ENCODE peak calls at places on chromosomes 7 and 10, in seven cellular contexts. G is naive thymus-derived CD4-positive, alpha-beta T cell; W is neuronal stem cell; P is coronary artery; B is AG10803; R is Panc1; X is SJSA1. U is an unnamed sample.

GRCh38 chr7:112080441-112080840 is 125.8 kb downstream of the DOCK4 start:
- DNase-seq in G (no peak), W (no peak), P (no peak), B (peak), R (peak), X (no peak), U (peak)

GRCh38 chr7:136079478-136079892 is 102.3 kb upstream of the MTPN start:
- DNase-seq in G (no peak), W (no peak), P (no peak), B (no peak), R (no peak), X (no peak), U (no peak)

GRCh38 chr7:100655908-100656674 is at the start of gene ACTL6B:
- DNase-seq in G (peak), W (peak), P (no peak), B (no peak), R (no peak), X (peak), U (no peak)

GRCh38 chr10:3622427-3622826 is 162.6 kb downstream of the KLF6 start:
- DNase-seq in G (no peak), W (no peak), P (no peak), B (no peak), R (no peak), X (no peak), U (no peak)

GRCh38 chr10:78224602-78225001 is 190.9 kb downstream of the RPS24 start:
- DNase-seq in G (no peak), W (no peak), P (no peak), B (peak), R (no peak), X (no peak), U (no peak)

GRCh38 chr10:119896937-119897336 is 4.4 kb downstream of the SEC23IP start:
- DNase-seq in G (no peak), W (no peak), P (no peak), B (no peak), R (no peak), X (no peak), U (no peak)

GRCh38 chr7:45579386-45579785 is 5.2 kb downstream of the ADCY1 start:
- DNase-seq in G (no peak), W (no peak), P (no peak), B (no peak), R (no peak), X (no peak), U (no peak)

GRCh38 chr7:159065852-159066480 is 78.7 kb downstream of the VIPR2 start:
- DNase-seq in G (no peak), W (no peak), P (no peak), B (no peak), R (no peak), X (no peak), U (no peak)

GRCh38 chr7:106313966-106314365 is 29.2 kb upstream of the NAMPT start:
- DNase-seq in G (no peak), W (no peak), P (no peak), B (no peak), R (no peak), X (no peak), U (no peak)

GRCh38 chr7:2979951-2980350 is 63.7 kb downstream of the CARD11 start:
- DNase-seq in G (no peak), W (no peak), P (no peak), B (no peak), R (no peak), X (no peak), U (no peak)

GRCh38 chr10:122019414-122019975 is 30.5 kb downstream of the TACC2 start:
- DNase-seq in G (no peak), W (peak), P (no peak), B (no peak), R (no peak), X (no peak), U (no peak)

GRCh38 chr10:627032-627992 is 62.2 kb downstream of the DIP2C start:
- DNase-seq in G (no peak), W (no peak), P (no peak), B (no peak), R (no peak), X (no peak), U (no peak)

GRCh38 chr7:90677742-90678439 is 81.8 kb downstream of the CDK14 start:
- DNase-seq in G (no peak), W (no peak), P (no peak), B (no peak), R (no peak), X (no peak), U (no peak)
- H3K4me3 ChIP-seq in G (no peak), W (peak), P (no peak), B (no peak), R (no peak), X (no peak), U (no peak)

DNA sequence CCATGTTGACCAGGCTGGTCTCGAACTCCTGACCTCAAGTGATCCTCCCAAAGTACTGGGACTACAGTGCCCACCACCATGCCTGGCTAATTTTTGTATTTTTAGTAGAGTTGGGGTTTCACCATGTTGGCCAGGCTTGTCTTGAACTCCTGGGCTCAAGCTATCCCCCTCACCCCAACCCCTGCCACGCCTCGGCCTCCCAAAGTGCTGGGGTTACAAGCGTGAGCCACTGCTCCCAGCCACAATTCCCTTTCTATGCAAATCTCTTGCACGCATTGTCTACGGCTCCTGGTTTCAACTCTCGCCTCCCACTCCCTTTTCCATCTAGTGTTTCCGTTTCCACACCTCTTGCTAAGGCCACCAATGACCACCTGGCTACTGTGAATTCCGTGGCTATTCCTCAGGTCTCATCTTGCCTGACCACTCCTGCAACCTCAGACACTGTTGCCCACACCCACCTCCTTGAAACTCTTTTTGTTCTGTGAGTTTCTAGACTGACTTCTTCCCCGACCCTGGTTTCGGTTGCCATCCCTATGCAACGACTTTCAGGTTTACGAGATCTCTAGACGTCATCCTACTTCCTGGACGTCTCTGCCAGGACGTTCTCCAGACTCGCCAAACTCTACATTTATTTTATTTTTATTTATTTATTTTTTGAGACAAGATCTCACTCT is 3.4 kb downstream of the CLDN3 start:
- DNase-seq in G (no peak), W (no peak), P (no peak), B (no peak), R (no peak), X (no peak), U (no peak)
- H3K4me3 ChIP-seq in G (no peak), W (no peak), P (no peak), B (no peak), R (no peak), X (no peak), U (no peak)

GRCh38 chr7:6725003-6725402 is 18.3 kb upstream of the ZNF12 start:
- DNase-seq in G (no peak), W (no peak), P (no peak), B (no peak), R (no peak), X (peak), U (peak)
- H3K4me3 ChIP-seq in G (no peak), W (no peak), P (no peak), B (no peak), R (no peak), X (no peak), U (no peak)

DNA sequence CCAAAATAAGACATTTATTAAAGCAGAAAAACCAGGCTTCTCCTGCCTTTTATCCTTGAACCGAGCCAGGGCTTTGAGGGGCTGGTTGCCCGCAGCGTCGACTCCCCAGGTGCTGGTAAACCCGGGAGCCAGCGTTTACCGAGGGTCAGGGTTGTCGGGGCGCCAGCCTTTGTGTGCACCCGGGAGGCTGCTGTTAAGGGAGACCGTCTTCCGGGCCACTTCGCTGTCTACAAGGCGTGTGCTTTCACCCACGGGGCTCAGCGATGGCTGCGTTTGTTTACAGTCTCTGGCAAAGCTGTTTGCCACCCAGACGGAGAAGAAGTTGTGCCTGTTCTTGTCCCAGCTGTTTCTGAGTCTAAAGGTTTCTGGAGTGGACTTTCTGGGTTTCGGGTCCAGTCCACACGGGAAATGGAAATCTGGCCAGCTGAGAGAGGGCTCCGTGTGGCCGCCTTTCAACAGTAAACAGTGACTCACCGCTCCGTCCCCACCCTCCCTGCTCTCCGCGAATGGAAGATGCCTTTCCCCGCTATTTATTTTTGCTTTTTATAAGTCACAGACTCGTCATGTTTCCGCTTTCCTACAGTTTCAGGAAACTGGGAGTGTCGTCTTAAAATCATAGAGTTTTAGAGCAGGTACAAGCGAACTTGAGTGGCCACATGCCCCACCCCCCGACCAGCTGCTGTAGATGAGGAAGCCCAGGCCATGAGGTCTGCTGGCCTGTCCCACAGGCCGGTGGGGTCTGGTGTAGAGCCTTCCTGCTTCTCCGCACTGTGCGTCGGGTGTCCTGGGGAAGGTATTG is 2.2 kb downstream of the MAFK start:
- DNase-seq in G (peak), W (no peak), P (peak), B (peak), R (peak), X (peak), U (peak)
- H3K4me3 ChIP-seq in G (peak), W (peak), P (peak), B (peak), R (peak), X (peak), U (peak)

DNA sequence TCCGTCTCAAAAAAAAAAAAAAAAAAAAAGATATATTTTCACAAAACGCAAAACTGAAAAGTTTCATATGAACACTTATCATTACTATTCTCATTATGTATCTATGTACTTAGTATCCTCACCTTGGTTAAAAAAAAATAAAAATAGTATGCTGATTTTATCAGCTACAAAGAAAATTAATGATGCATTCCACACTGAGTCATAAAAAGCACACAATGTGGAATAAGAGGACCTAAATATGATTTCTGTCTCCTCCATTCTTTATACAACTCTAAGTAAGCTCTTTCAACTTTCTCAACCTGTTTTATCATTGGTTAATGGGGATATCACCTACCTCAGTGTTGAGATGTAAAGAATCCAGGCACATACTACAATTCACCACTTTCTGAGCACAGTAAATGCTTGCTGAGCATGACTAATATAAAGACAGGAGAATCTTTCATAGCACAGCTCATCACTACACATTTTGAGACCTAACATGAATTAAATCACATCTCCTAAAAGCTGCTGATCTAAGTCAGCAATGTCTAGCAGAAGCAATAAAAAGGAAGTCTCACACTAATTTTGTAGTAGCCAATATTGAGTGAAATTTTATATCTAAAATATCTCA is 2.7 kb downstream of the SNX13 start:
- DNase-seq in G (no peak), W (no peak), P (no peak), B (no peak), R (no peak), X (no peak), U (no peak)
- H3K4me3 ChIP-seq in G (no peak), W (no peak), P (peak), B (peak), R (peak), X (no peak), U (peak)

GRCh38 chr7:78765985-78766729 is 687.3 kb downstream of the MAGI2 start:
- DNase-seq in G (no peak), W (no peak), P (no peak), B (peak), R (no peak), X (no peak), U (no peak)

GRCh38 chr7:78770422-78771410 is 682.8 kb downstream of the MAGI2 start:
- DNase-seq in G (no peak), W (no peak), P (no peak), B (peak), R (no peak), X (no peak), U (no peak)

GRCh38 chr7:78769551-78770101 is 683.8 kb downstream of the MAGI2 start:
- DNase-seq in G (no peak), W (peak), P (no peak), B (no peak), R (no peak), X (no peak), U (peak)

GRCh38 chr7:78764571-78764970 is 688.9 kb downstream of the MAGI2 start:
- DNase-seq in G (no peak), W (no peak), P (no peak), B (no peak), R (no peak), X (no peak), U (no peak)

DNA sequence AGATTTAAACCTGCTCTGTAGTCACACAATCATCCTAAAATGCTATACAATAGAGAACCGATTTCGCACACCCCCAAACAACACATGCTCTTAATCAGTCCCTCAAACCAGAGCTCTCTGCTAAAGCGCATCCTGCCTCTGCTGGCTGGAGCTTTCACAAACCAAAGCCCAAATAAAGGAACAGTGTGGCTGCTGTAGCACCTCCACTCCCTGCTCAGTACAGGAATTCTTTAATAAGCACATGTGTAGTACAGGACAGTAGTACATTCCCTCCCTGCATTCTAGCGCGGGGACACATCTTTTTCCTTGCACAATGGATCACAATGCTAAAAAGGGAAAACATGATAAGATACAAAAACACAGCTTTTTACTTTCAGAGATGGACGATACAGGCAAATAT is 684.6 kb downstream of the MAGI2 start:
- DNase-seq in G (no peak), W (no peak), P (no peak), B (peak), R (no peak), X (no peak), U (no peak)
- H3K4me3 ChIP-seq in G (no peak), W (peak), P (peak), B (peak), R (no peak), X (no peak), U (peak)

GRCh38 chr10:23193435-23194074 is 1.4 kb downstream of the PTF1A start:
- DNase-seq in G (no peak), W (no peak), P (no peak), B (no peak), R (no peak), X (no peak), U (no peak)
- H3K4me3 ChIP-seq in G (no peak), W (no peak), P (no peak), B (no peak), R (no peak), X (no peak), U (no peak)

GRCh38 chr7:103762907-103763306 is 226.6 kb downstream of the RELN start:
- DNase-seq in G (no peak), W (no peak), P (no peak), B (no peak), R (no peak), X (no peak), U (no peak)

GRCh38 chr7:103766630-103767029 is 222.8 kb downstream of the RELN start:
- DNase-seq in G (no peak), W (no peak), P (no peak), B (no peak), R (no peak), X (no peak), U (no peak)

GRCh38 chr7:103765891-103766290 is 223.6 kb downstream of the RELN start:
- DNase-seq in G (no peak), W (peak), P (no peak), B (no peak), R (no peak), X (no peak), U (no peak)

GRCh38 chr7:103764887-103765286 is 224.6 kb downstream of the RELN start:
- DNase-seq in G (no peak), W (peak), P (no peak), B (no peak), R (no peak), X (no peak), U (no peak)

GRCh38 chr7:103762361-103762760 is 227.1 kb downstream of the RELN start:
- DNase-seq in G (no peak), W (no peak), P (no peak), B (no peak), R (no peak), X (no peak), U (no peak)
- H3K4me3 ChIP-seq in G (no peak), W (no peak), P (no peak), B (no peak), R (no peak), X (no peak), U (no peak)

GRCh38 chr7:108132551-108133265 is 2.5 kb upstream of the LAMB4 start:
- DNase-seq in G (no peak), W (peak), P (no peak), B (no peak), R (no peak), X (no peak), U (no peak)
- H3K4me3 ChIP-seq in G (no peak), W (no peak), P (no peak), B (no peak), R (no peak), X (no peak), U (no peak)

GRCh38 chr7:134896073-134896472 is 90.2 kb upstream of the AGBL3 start:
- DNase-seq in G (no peak), W (no peak), P (no peak), B (no peak), R (no peak), X (no peak), U (no peak)

GRCh38 chr7:134892002-134892693 is 94.2 kb upstream of the AGBL3 start:
- DNase-seq in G (no peak), W (no peak), P (no peak), B (peak), R (no peak), X (no peak), U (no peak)

GRCh38 chr7:134892963-134893362 is 93.3 kb upstream of the AGBL3 start:
- DNase-seq in G (no peak), W (no peak), P (no peak), B (no peak), R (no peak), X (no peak), U (no peak)

GRCh38 chr7:134894928-134895327 is 91.4 kb upstream of the AGBL3 start:
- DNase-seq in G (no peak), W (no peak), P (no peak), B (no peak), R (no peak), X (no peak), U (no peak)

DNA sequence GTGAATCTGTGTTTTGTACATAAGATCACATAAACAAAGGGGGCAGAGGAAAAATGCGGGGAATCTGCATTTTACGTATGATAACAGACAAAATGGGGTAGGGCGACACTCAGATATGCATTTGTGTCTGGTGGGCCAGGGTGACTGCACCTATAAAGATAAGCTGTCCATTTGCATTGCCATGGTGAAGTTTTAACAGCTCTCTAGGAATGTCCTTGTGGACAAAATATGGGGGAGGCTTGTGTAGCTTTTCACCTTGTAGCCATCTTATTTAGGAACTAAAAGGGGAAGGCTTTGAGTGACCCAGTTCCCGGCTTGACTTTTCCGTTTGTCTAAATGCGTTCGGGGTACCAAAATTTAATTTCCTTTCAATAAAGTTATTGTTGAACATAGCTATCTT is 92.4 kb upstream of the AGBL3 start:
- DNase-seq in G (no peak), W (no peak), P (no peak), B (no peak), R (no peak), X (no peak), U (no peak)
- H3K4me3 ChIP-seq in G (no peak), W (no peak), P (peak), B (no peak), R (no peak), X (no peak), U (no peak)